ENCODE peak calls at places on chromosomes 13 and 19, in ten cellular contexts. X, Z, D, T, F, S, N, M, O and U are unnamed samples.
A peak's percentile ranks its signal among the peaks of the same experiment; 100 is the strongest.

GRCh38 chr13:113624235-113624587 is 33.8 kb downstream of the ATP4B start:
- DNase-seq in X (no peak), Z (no peak), D (no peak), T (no peak), F (no peak), S (no peak), N (no peak), M (no peak), O (no peak), U (no peak)

GRCh38 chr13:105804561-105805190 is 730.8 kb downstream of the EFNB2 start:
- DNase-seq in X (no peak), Z (no peak), D (no peak), T (no peak), F (no peak), S (no peak), N (no peak), M (no peak), O (no peak), U (no peak)

GRCh38 chr13:93398167-93398566 is 171.6 kb downstream of the GPC6 start:
- DNase-seq in X (no peak), Z (no peak), D (no peak), T (no peak), F (no peak), S (no peak), N (no peak), M (no peak), O (no peak), U (no peak)

GRCh38 chr19:8831832-8832131 is 322 bp downstream of the ZNF558 start:
- DNase-seq in X (no peak), Z (peak; percentile 88), D (no peak), T (peak; percentile 6), F (no peak), S (no peak), N (no peak), M (no peak), O (no peak), U (no peak)

GRCh38 chr13:32135655-32136054 is 104.1 kb downstream of the FRY start:
- DNase-seq in X (no peak), Z (no peak), D (no peak), T (no peak), F (peak; percentile 82), S (no peak), N (no peak), M (peak; percentile 35), O (no peak), U (no peak)

GRCh38 chr19:17616961-17617806 is 61.7 kb downstream of the COLGALT1 start:
- DNase-seq in X (peak; percentile 41), Z (peak; percentile 47), D (no peak), T (no peak), F (peak; percentile 43), S (no peak), N (peak; percentile 48), M (no peak), O (peak; percentile 39), U (no peak)

GRCh38 chr19:28988066-28988465 is 224.9 kb downstream of the UQCRFS1 start:
- DNase-seq in X (no peak), Z (no peak), D (no peak), T (no peak), F (no peak), S (no peak), N (no peak), M (no peak), O (no peak), U (no peak)

GRCh38 chr13:113786262-113786841 is 27.3 kb downstream of the TMEM255B start:
- DNase-seq in X (no peak), Z (no peak), D (no peak), T (no peak), F (peak; percentile 71), S (no peak), N (peak; percentile 5), M (no peak), O (no peak), U (no peak)

GRCh38 chr19:44745386-44745831 is 3.1 kb upstream of the BCL3 start:
- DNase-seq in X (peak; percentile 60), Z (no peak), D (no peak), T (peak; percentile 43), F (peak; percentile 40), S (no peak), N (no peak), M (no peak), O (peak; percentile 42), U (no peak)

GRCh38 chr13:44252938-44253337 is 120.7 kb upstream of the SERP2 start:
- DNase-seq in X (no peak), Z (no peak), D (no peak), T (no peak), F (no peak), S (no peak), N (no peak), M (no peak), O (no peak), U (no peak)